ENCODE peak calls at places on chromosomes 1 and 21, in six cellular contexts. One of them, this sample, is unnamed.

GRCh38 chr1:234961468-234962339 is 166.9 kb downstream of the TOMM20 start:
- DNase-seq in tibial nerve: no peak
- DNase-seq in SK-N-SH: no peak
- DNase-seq in H1: no peak
- DNase-seq in stomach: no peak
- DNase-seq in K562: no peak
- DNase-seq in this sample: no peak

GRCh38 chr21:42746593-42747266 is 93.3 kb downstream of the PDE9A start:
- DNase-seq in tibial nerve: no peak
- DNase-seq in SK-N-SH: no peak
- DNase-seq in H1: no peak
- DNase-seq in stomach: peak
- DNase-seq in K562: no peak
- DNase-seq in this sample: peak

GRCh38 chr1:217048104-217048707 is 325.0 kb upstream of the ESRRG start:
- DNase-seq in tibial nerve: no peak
- DNase-seq in SK-N-SH: peak
- DNase-seq in H1: peak
- DNase-seq in stomach: no peak
- DNase-seq in K562: peak
- DNase-seq in this sample: no peak

GRCh38 chr1:43235451-43236121 is 34.2 kb upstream of the TMEM125 start:
- DNase-seq in tibial nerve: no peak
- DNase-seq in SK-N-SH: no peak
- DNase-seq in H1: no peak
- DNase-seq in stomach: peak
- DNase-seq in K562: no peak
- DNase-seq in this sample: peak

GRCh38 chr1:190762325-190762724 is 284.7 kb upstream of the BRINP3 start:
- DNase-seq in tibial nerve: no peak
- DNase-seq in SK-N-SH: no peak
- DNase-seq in H1: no peak
- DNase-seq in stomach: no peak
- DNase-seq in K562: no peak
- DNase-seq in this sample: no peak

GRCh38 chr21:37006521-37007291 is at the start of gene RIPPLY3:
- DNase-seq in tibial nerve: no peak
- DNase-seq in SK-N-SH: peak
- DNase-seq in H1: no peak
- DNase-seq in stomach: no peak
- DNase-seq in K562: no peak
- DNase-seq in this sample: no peak

GRCh38 chr1:227092054-227092453 is 152.0 kb downstream of the COQ8A start:
- DNase-seq in tibial nerve: no peak
- DNase-seq in SK-N-SH: no peak
- DNase-seq in H1: no peak
- DNase-seq in stomach: no peak
- DNase-seq in K562: no peak
- DNase-seq in this sample: no peak

GRCh38 chr1:206103979-206104378 is 13.2 kb downstream of the AVPR1B start:
- DNase-seq in tibial nerve: no peak
- DNase-seq in SK-N-SH: no peak
- DNase-seq in H1: no peak
- DNase-seq in stomach: no peak
- DNase-seq in K562: no peak
- DNase-seq in this sample: no peak

GRCh38 chr21:36749935-36750578 is 51.1 kb downstream of the SIM2 start:
- DNase-seq in tibial nerve: no peak
- DNase-seq in SK-N-SH: no peak
- DNase-seq in H1: peak
- DNase-seq in stomach: no peak
- DNase-seq in K562: no peak
- DNase-seq in this sample: no peak

GRCh38 chr1:3858231-3858981 is 1.1 kb downstream of the DFFB start:
- DNase-seq in tibial nerve: no peak
- DNase-seq in SK-N-SH: peak
- DNase-seq in H1: no peak
- DNase-seq in stomach: peak
- DNase-seq in K562: peak
- DNase-seq in this sample: peak

DNA sequence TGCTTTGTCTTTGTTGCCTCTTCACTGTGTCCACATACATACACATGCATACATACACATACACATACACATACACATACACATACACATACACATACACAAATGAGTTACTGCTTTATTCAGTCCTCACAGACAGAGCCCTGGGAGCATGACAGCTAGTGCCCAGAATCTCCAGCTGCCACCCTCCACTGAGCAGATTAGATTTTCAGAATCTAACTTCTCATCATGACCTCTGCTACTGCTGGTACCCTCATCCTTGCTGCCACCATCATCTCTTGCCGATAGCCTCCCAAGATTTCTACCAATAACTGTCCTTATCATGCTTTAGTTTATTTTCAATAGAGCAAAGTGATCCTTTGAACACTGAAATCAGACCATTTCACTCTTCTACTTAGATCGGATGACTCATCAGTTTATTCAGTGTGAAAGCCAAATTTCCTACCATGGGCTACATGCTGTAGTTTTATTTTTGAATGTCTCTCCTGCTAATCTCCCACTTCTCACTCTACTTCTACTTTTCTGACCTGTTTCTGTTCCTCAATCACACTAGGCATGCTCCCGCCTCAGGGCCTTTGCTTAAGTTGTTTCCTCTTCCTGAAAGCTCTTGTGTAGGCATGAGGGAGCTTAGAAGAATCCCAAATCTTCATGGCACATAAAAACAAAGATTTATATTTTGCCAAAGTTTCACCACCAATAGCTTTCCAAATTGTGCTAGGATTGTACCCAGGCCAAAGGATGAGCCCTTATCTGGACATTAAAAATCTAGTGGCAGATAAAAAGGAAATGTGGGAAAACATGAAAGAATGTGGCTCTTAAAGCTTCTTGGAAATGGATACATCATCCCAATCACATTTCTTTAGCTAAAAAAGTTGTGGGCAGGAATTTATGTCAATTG is 42.9 kb downstream of the ATP6V1G3 start:
- DNase-seq in tibial nerve: no peak
- DNase-seq in SK-N-SH: no peak
- DNase-seq in H1: no peak
- DNase-seq in stomach: no peak
- DNase-seq in K562: no peak
- DNase-seq in this sample: no peak
- TF ChIP-seq CTCF in tibial nerve: no peak
- TF ChIP-seq CTCF in SK-N-SH: no peak
- TF ChIP-seq CTCF in H1: no peak
- TF ChIP-seq CTCF in stomach: no peak
- TF ChIP-seq CTCF in K562: no peak
- TF ChIP-seq CTCF in this sample: no peak

DNA sequence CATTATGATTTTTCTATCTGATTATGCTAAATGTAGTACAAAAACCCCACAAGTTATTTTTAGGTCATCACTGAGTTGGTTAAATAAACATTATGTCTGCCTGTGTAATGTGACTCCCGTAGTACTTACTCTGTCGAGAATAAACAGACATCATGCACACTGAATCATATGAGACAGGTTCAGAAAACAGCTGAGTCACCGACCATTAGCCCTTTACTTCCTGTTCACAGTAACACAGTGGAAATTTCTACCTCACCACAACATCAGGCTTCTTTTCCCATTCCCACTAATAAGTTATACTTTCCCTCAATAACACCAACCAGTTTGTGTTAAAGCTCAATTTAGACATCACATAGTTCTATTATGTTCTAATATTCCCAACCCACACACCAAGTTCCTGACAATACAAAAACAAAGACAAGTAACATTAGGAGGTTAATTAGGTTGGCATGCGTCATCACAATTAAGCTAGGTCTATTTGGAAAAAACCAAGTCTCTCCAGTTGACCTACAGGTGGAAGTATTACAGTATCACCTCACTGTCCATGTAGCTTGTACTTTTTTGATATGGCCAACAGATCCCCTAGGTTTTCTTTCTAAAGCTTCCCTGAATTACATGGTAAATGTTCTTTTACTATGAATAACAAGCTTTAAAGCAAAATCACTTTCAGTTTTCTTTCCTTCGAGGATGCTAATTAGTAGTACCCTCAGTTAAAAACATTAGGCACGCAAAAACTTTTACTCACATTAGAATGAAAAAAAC is 154.2 kb downstream of the EIF4G3 start:
- DNase-seq in tibial nerve: peak
- DNase-seq in SK-N-SH: peak
- DNase-seq in H1: no peak
- DNase-seq in stomach: peak
- DNase-seq in K562: peak
- DNase-seq in this sample: peak
- TF ChIP-seq EP300 in tibial nerve: peak
- TF ChIP-seq EP300 in SK-N-SH: peak
- TF ChIP-seq EP300 in H1: no peak
- TF ChIP-seq EP300 in stomach: no peak
- TF ChIP-seq EP300 in K562: peak
- TF ChIP-seq EP300 in this sample: peak

GRCh38 chr21:38326899-38327298 is 70.1 kb downstream of the KCNJ15 start:
- DNase-seq in tibial nerve: no peak
- DNase-seq in SK-N-SH: no peak
- DNase-seq in H1: no peak
- DNase-seq in stomach: no peak
- DNase-seq in K562: no peak
- DNase-seq in this sample: no peak

GRCh38 chr21:38325761-38326420 is 69.1 kb downstream of the KCNJ15 start:
- DNase-seq in tibial nerve: no peak
- DNase-seq in SK-N-SH: no peak
- DNase-seq in H1: no peak
- DNase-seq in stomach: no peak
- DNase-seq in K562: no peak
- DNase-seq in this sample: no peak

GRCh38 chr21:38327984-38328383 is 71.2 kb downstream of the KCNJ15 start:
- DNase-seq in tibial nerve: no peak
- DNase-seq in SK-N-SH: no peak
- DNase-seq in H1: no peak
- DNase-seq in stomach: no peak
- DNase-seq in K562: no peak
- DNase-seq in this sample: no peak

GRCh38 chr21:38325216-38325615 is 68.4 kb downstream of the KCNJ15 start:
- DNase-seq in tibial nerve: no peak
- DNase-seq in SK-N-SH: no peak
- DNase-seq in H1: no peak
- DNase-seq in stomach: no peak
- DNase-seq in K562: no peak
- DNase-seq in this sample: no peak

DNA sequence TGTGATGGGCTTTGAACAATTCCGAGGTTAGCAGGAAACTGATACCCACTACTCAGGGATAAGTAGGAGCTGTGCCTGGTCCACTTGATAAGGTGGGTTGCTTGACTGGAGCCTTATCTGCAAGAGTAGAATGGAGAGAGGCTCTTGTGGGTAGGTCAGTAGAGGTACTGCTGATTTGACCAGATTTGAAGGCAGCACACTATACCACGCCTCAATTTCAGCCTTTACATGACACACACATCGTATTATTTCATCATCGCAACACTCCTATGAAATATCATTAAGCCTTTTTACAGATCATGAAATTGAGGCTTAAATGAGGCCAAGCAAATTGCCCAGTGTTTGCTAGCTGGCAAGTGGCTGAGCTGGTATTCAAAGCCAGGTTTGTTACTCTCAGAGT is 69.6 kb downstream of the KCNJ15 start:
- DNase-seq in tibial nerve: no peak
- DNase-seq in SK-N-SH: no peak
- DNase-seq in H1: no peak
- DNase-seq in stomach: no peak
- DNase-seq in K562: peak
- DNase-seq in this sample: no peak
- H3K27ac ChIP-seq in tibial nerve: no peak
- H3K27ac ChIP-seq in SK-N-SH: no peak
- H3K27ac ChIP-seq in H1: no peak
- H3K27ac ChIP-seq in stomach: no peak
- H3K27ac ChIP-seq in K562: no peak
- H3K27ac ChIP-seq in this sample: no peak

GRCh38 chr1:196034080-196034706 is 574.0 kb downstream of the KCNT2 start:
- DNase-seq in tibial nerve: no peak
- DNase-seq in SK-N-SH: no peak
- DNase-seq in H1: no peak
- DNase-seq in stomach: no peak
- DNase-seq in K562: peak
- DNase-seq in this sample: no peak

GRCh38 chr1:196030455-196030854 is 577.8 kb downstream of the KCNT2 start:
- DNase-seq in tibial nerve: no peak
- DNase-seq in SK-N-SH: no peak
- DNase-seq in H1: no peak
- DNase-seq in stomach: no peak
- DNase-seq in K562: no peak
- DNase-seq in this sample: no peak

GRCh38 chr1:196027127-196027526 is 581.1 kb downstream of the KCNT2 start:
- DNase-seq in tibial nerve: no peak
- DNase-seq in SK-N-SH: no peak
- DNase-seq in H1: no peak
- DNase-seq in stomach: no peak
- DNase-seq in K562: no peak
- DNase-seq in this sample: no peak

GRCh38 chr1:196029410-196029809 is 578.8 kb downstream of the KCNT2 start:
- DNase-seq in tibial nerve: no peak
- DNase-seq in SK-N-SH: no peak
- DNase-seq in H1: no peak
- DNase-seq in stomach: no peak
- DNase-seq in K562: no peak
- DNase-seq in this sample: no peak
- TF ChIP-seq CTCF in tibial nerve: no peak
- TF ChIP-seq CTCF in SK-N-SH: peak
- TF ChIP-seq CTCF in H1: no peak
- TF ChIP-seq CTCF in stomach: no peak
- TF ChIP-seq CTCF in K562: no peak
- TF ChIP-seq CTCF in this sample: no peak

DNA sequence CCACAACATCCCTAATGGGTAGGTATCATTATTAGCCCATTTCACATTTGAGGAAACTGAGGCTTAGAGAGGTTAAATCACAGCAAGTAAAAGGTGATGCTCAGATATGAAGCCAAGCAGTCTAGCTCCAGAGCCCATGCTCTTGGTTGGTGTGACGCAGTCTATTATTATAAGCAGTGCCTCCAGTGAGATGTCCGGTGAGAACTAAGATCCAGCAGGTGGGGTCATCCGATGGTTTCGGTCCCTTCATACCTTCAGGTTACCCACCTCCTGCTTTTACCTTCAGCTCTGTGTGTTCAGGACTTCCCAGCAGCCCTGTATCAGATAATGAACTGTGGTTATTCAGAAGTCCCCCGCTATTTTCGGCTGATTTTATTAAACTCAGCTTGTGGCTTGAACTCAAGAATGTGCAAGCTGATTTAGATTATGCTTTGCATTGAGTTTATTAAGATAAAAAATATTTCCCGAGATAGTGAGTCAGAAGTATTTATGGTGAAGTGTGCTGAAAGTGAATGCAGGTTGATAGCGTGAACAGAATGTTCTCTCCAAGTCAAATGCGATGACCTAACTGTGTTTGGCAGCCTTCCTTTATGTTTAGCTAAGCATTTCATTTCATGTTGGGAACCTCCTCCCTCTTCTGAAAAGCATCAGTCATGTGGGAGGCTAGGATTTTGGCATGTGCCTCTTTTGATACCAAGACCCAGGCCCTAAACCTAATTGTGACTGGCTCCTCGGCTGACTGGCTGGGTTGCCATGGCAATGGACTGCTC is 160.9 kb upstream of the UBE2U start:
- DNase-seq in tibial nerve: peak
- DNase-seq in SK-N-SH: no peak
- DNase-seq in H1: no peak
- DNase-seq in stomach: peak
- DNase-seq in K562: no peak
- DNase-seq in this sample: no peak
- TF ChIP-seq EP300 in tibial nerve: peak
- TF ChIP-seq EP300 in SK-N-SH: peak
- TF ChIP-seq EP300 in H1: no peak
- TF ChIP-seq EP300 in stomach: peak
- TF ChIP-seq EP300 in K562: no peak
- TF ChIP-seq EP300 in this sample: peak